ENCODE peak calls at places on chromosomes 4 and X, in six cellular contexts. T is activated naive CD4-positive, alpha-beta T cell treated with anti-CD3 and anti-CD28 coated beads, Interleukin-2, amount 10 ng/mL, durations not matched to agents 7 days and 5 days; B is Calu3; K is T-helper 1 cell; D is fibroblast of lung; Y is foreskin melanocyte. V is an unnamed sample.

GRCh38 chr4:74934016-74934821 is 1.3 kb downstream of the PARM1 start:
- DNase-seq in B (peak), D (peak), T (no peak), Y (peak), K (no peak), V (no peak)

GRCh38 chrX:72268601-72269365 is 8.3 kb downstream of the RPS4X start:
- DNase-seq in Y (no peak), T (no peak), D (peak), B (no peak), K (no peak), V (no peak)

GRCh38 chr4:141311805-141312204 is 91.1 kb downstream of the ZNF330 start:
- DNase-seq in B (no peak), D (no peak), Y (no peak), T (no peak), K (no peak), V (no peak)

GRCh38 chrX:42098897-42099296 is 175.5 kb upstream of the CASK start:
- DNase-seq in B (no peak), D (no peak), T (no peak), K (no peak), Y (no peak), V (no peak)

GRCh38 chrX:47184486-47184885 is 9.1 kb upstream of the UBA1 start:
- DNase-seq in Y (no peak), D (no peak), T (no peak), B (no peak), K (no peak), V (no peak)

GRCh38 chr4:69970071-69970470 is 4.5 kb upstream of the CSN2 start:
- DNase-seq in B (no peak), D (no peak), T (no peak), K (no peak), Y (no peak), V (no peak)

GRCh38 chr4:120856294-120856693 is 66.2 kb downstream of the PRDM5 start:
- DNase-seq in Y (no peak), B (no peak), D (no peak), T (no peak), K (no peak), V (no peak)

GRCh38 chrX:20218809-20219505 is 47.8 kb downstream of the RPS6KA3 start:
- DNase-seq in D (peak), B (peak), Y (peak), K (no peak), T (no peak), V (no peak)

GRCh38 chr4:37653601-37654000 is 32.6 kb downstream of the RELL1 start:
- DNase-seq in T (no peak), B (no peak), D (no peak), K (no peak), Y (peak), V (no peak)

GRCh38 chr4:174627473-174627872 is 105.2 kb upstream of the HPGD start:
- DNase-seq in T (no peak), Y (no peak), D (no peak), B (no peak), K (no peak), V (no peak)

GRCh38 chrX:103175944-103176753 is 38.8 kb upstream of the BEX4 start:
- DNase-seq in Y (peak), T (peak), B (peak), K (peak), D (peak), V (peak)

GRCh38 chr4:56245547-56246229 is 141.6 kb downstream of the AASDH start:
- DNase-seq in T (no peak), K (no peak), Y (no peak), B (no peak), D (no peak), V (no peak)

GRCh38 chr4:148481644-148482043 is 39.4 kb upstream of the NR3C2 start:
- DNase-seq in K (no peak), B (no peak), Y (no peak), T (no peak), D (no peak), V (no peak)

GRCh38 chr4:159787901-159788300 is 685.0 kb downstream of the RAPGEF2 start:
- DNase-seq in Y (no peak), D (no peak), T (no peak), K (no peak), B (peak), V (no peak)

GRCh38 chr4:41935652-41936021 is 408 bp downstream of the TMEM33 start:
- DNase-seq in Y (peak), K (no peak), B (no peak), D (peak), T (peak), V (no peak)

GRCh38 chrX:50075630-50076349 is 125.0 kb downstream of the AKAP4 start:
- DNase-seq in D (no peak), B (no peak), Y (no peak), T (no peak), K (no peak), V (no peak)

GRCh38 chrX:85561216-85561615 is 181.8 kb upstream of the POF1B start:
- DNase-seq in Y (no peak), K (no peak), T (no peak), D (no peak), B (no peak), V (no peak)